ENCODE peak calls at places on chromosomes 5 and 9, in ten cellular contexts. One of them, this sample, is unnamed.

GRCh38 chr5:108432024-108432423 is 50.1 kb upstream of the FBXL17 start:
- DNase-seq in kidney glomerular epithelial cell: no peak
- DNase-seq in GM04504: peak
- DNase-seq in activated T-helper 1 cell treated with anti-CD3 and anti-CD28 coated beads, Interleukin-2, amount 50 U/mL, for 16 hours: no peak
- DNase-seq in A549: no peak
- DNase-seq in brain microvascular endothelial cell: no peak
- DNase-seq in pancreas: no peak
- DNase-seq in NCI-H1092 treated with DMSO at 0.1 percent for 48 hours: no peak
- DNase-seq in spleen: no peak
- DNase-seq in stimulated activated CD4-positive, alpha-beta T cell treated with anti-CD3 and anti-CD28 coated beads, Interleukin-4, amount 100 ng/mL, for 1 hour: no peak
- DNase-seq in this sample: peak

GRCh38 chr5:10797246-10797645 is 36.2 kb upstream of the DAP start:
- DNase-seq in activated T-helper 1 cell treated with anti-CD3 and anti-CD28 coated beads, Interleukin-2, amount 50 U/mL, for 16 hours: no peak
- DNase-seq in spleen: no peak
- DNase-seq in stimulated activated CD4-positive, alpha-beta T cell treated with anti-CD3 and anti-CD28 coated beads, Interleukin-4, amount 100 ng/mL, for 1 hour: no peak
- DNase-seq in NCI-H1092 treated with DMSO at 0.1 percent for 48 hours: no peak
- DNase-seq in A549: no peak
- DNase-seq in pancreas: no peak
- DNase-seq in brain microvascular endothelial cell: no peak
- DNase-seq in kidney glomerular epithelial cell: no peak
- DNase-seq in GM04504: no peak
- DNase-seq in this sample: no peak

GRCh38 chr5:42858031-42858643 is 46.4 kb upstream of the SELENOP start:
- DNase-seq in stimulated activated CD4-positive, alpha-beta T cell treated with anti-CD3 and anti-CD28 coated beads, Interleukin-4, amount 100 ng/mL, for 1 hour: no peak
- DNase-seq in brain microvascular endothelial cell: no peak
- DNase-seq in spleen: no peak
- DNase-seq in GM04504: no peak
- DNase-seq in NCI-H1092 treated with DMSO at 0.1 percent for 48 hours: no peak
- DNase-seq in kidney glomerular epithelial cell: no peak
- DNase-seq in pancreas: no peak
- DNase-seq in A549: no peak
- DNase-seq in activated T-helper 1 cell treated with anti-CD3 and anti-CD28 coated beads, Interleukin-2, amount 50 U/mL, for 16 hours: no peak
- DNase-seq in this sample: no peak

GRCh38 chr5:173984218-173984617 is 4.8 kb upstream of the C5orf47 start:
- DNase-seq in kidney glomerular epithelial cell: peak
- DNase-seq in spleen: no peak
- DNase-seq in stimulated activated CD4-positive, alpha-beta T cell treated with anti-CD3 and anti-CD28 coated beads, Interleukin-4, amount 100 ng/mL, for 1 hour: no peak
- DNase-seq in A549: no peak
- DNase-seq in activated T-helper 1 cell treated with anti-CD3 and anti-CD28 coated beads, Interleukin-2, amount 50 U/mL, for 16 hours: no peak
- DNase-seq in GM04504: no peak
- DNase-seq in brain microvascular endothelial cell: no peak
- DNase-seq in NCI-H1092 treated with DMSO at 0.1 percent for 48 hours: no peak
- DNase-seq in pancreas: no peak
- DNase-seq in this sample: no peak

GRCh38 chr9:90839183-90839582 is 37.6 kb downstream of the SYK start:
- DNase-seq in activated T-helper 1 cell treated with anti-CD3 and anti-CD28 coated beads, Interleukin-2, amount 50 U/mL, for 16 hours: no peak
- DNase-seq in NCI-H1092 treated with DMSO at 0.1 percent for 48 hours: no peak
- DNase-seq in stimulated activated CD4-positive, alpha-beta T cell treated with anti-CD3 and anti-CD28 coated beads, Interleukin-4, amount 100 ng/mL, for 1 hour: no peak
- DNase-seq in A549: no peak
- DNase-seq in GM04504: no peak
- DNase-seq in brain microvascular endothelial cell: no peak
- DNase-seq in spleen: no peak
- DNase-seq in kidney glomerular epithelial cell: no peak
- DNase-seq in pancreas: no peak
- DNase-seq in this sample: no peak

GRCh38 chr5:44847453-44847852 is 38.7 kb downstream of the MRPS30 start:
- DNase-seq in spleen: no peak
- DNase-seq in A549: no peak
- DNase-seq in NCI-H1092 treated with DMSO at 0.1 percent for 48 hours: no peak
- DNase-seq in GM04504: no peak
- DNase-seq in pancreas: no peak
- DNase-seq in stimulated activated CD4-positive, alpha-beta T cell treated with anti-CD3 and anti-CD28 coated beads, Interleukin-4, amount 100 ng/mL, for 1 hour: no peak
- DNase-seq in brain microvascular endothelial cell: no peak
- DNase-seq in activated T-helper 1 cell treated with anti-CD3 and anti-CD28 coated beads, Interleukin-2, amount 50 U/mL, for 16 hours: no peak
- DNase-seq in kidney glomerular epithelial cell: no peak
- DNase-seq in this sample: no peak

GRCh38 chr9:2144619-2145018 is 129.5 kb downstream of the SMARCA2 start:
- DNase-seq in stimulated activated CD4-positive, alpha-beta T cell treated with anti-CD3 and anti-CD28 coated beads, Interleukin-4, amount 100 ng/mL, for 1 hour: no peak
- DNase-seq in spleen: no peak
- DNase-seq in NCI-H1092 treated with DMSO at 0.1 percent for 48 hours: no peak
- DNase-seq in GM04504: no peak
- DNase-seq in pancreas: no peak
- DNase-seq in activated T-helper 1 cell treated with anti-CD3 and anti-CD28 coated beads, Interleukin-2, amount 50 U/mL, for 16 hours: no peak
- DNase-seq in brain microvascular endothelial cell: no peak
- DNase-seq in kidney glomerular epithelial cell: no peak
- DNase-seq in A549: no peak
- DNase-seq in this sample: no peak

GRCh38 chr5:115641948-115642347 is 16.1 kb upstream of the TMED7 start:
- DNase-seq in activated T-helper 1 cell treated with anti-CD3 and anti-CD28 coated beads, Interleukin-2, amount 50 U/mL, for 16 hours: no peak
- DNase-seq in kidney glomerular epithelial cell: no peak
- DNase-seq in pancreas: no peak
- DNase-seq in NCI-H1092 treated with DMSO at 0.1 percent for 48 hours: no peak
- DNase-seq in A549: no peak
- DNase-seq in brain microvascular endothelial cell: peak
- DNase-seq in spleen: no peak
- DNase-seq in GM04504: no peak
- DNase-seq in stimulated activated CD4-positive, alpha-beta T cell treated with anti-CD3 and anti-CD28 coated beads, Interleukin-4, amount 100 ng/mL, for 1 hour: no peak
- DNase-seq in this sample: no peak

GRCh38 chr9:135552021-135552697 is 6.2 kb downstream of the OBP2A start:
- DNase-seq in GM04504: no peak
- DNase-seq in stimulated activated CD4-positive, alpha-beta T cell treated with anti-CD3 and anti-CD28 coated beads, Interleukin-4, amount 100 ng/mL, for 1 hour: no peak
- DNase-seq in NCI-H1092 treated with DMSO at 0.1 percent for 48 hours: no peak
- DNase-seq in brain microvascular endothelial cell: no peak
- DNase-seq in A549: no peak
- DNase-seq in activated T-helper 1 cell treated with anti-CD3 and anti-CD28 coated beads, Interleukin-2, amount 50 U/mL, for 16 hours: no peak
- DNase-seq in pancreas: no peak
- DNase-seq in kidney glomerular epithelial cell: no peak
- DNase-seq in spleen: no peak
- DNase-seq in this sample: no peak

GRCh38 chr9:38437193-38437823 is 13.1 kb upstream of the IGFBPL1 start:
- DNase-seq in kidney glomerular epithelial cell: peak
- DNase-seq in activated T-helper 1 cell treated with anti-CD3 and anti-CD28 coated beads, Interleukin-2, amount 50 U/mL, for 16 hours: no peak
- DNase-seq in GM04504: no peak
- DNase-seq in A549: peak
- DNase-seq in NCI-H1092 treated with DMSO at 0.1 percent for 48 hours: no peak
- DNase-seq in pancreas: peak
- DNase-seq in brain microvascular endothelial cell: peak
- DNase-seq in stimulated activated CD4-positive, alpha-beta T cell treated with anti-CD3 and anti-CD28 coated beads, Interleukin-4, amount 100 ng/mL, for 1 hour: no peak
- DNase-seq in spleen: no peak
- DNase-seq in this sample: peak

GRCh38 chr9:123176230-123176629 is 92.2 kb downstream of the STRBP start:
- DNase-seq in kidney glomerular epithelial cell: no peak
- DNase-seq in spleen: no peak
- DNase-seq in stimulated activated CD4-positive, alpha-beta T cell treated with anti-CD3 and anti-CD28 coated beads, Interleukin-4, amount 100 ng/mL, for 1 hour: no peak
- DNase-seq in pancreas: no peak
- DNase-seq in activated T-helper 1 cell treated with anti-CD3 and anti-CD28 coated beads, Interleukin-2, amount 50 U/mL, for 16 hours: no peak
- DNase-seq in NCI-H1092 treated with DMSO at 0.1 percent for 48 hours: no peak
- DNase-seq in brain microvascular endothelial cell: no peak
- DNase-seq in GM04504: peak
- DNase-seq in A549: no peak
- DNase-seq in this sample: no peak

GRCh38 chr5:141940695-141941271 is 17.1 kb downstream of the DELE1 start:
- DNase-seq in brain microvascular endothelial cell: peak
- DNase-seq in pancreas: no peak
- DNase-seq in activated T-helper 1 cell treated with anti-CD3 and anti-CD28 coated beads, Interleukin-2, amount 50 U/mL, for 16 hours: no peak
- DNase-seq in NCI-H1092 treated with DMSO at 0.1 percent for 48 hours: no peak
- DNase-seq in spleen: no peak
- DNase-seq in GM04504: no peak
- DNase-seq in kidney glomerular epithelial cell: no peak
- DNase-seq in stimulated activated CD4-positive, alpha-beta T cell treated with anti-CD3 and anti-CD28 coated beads, Interleukin-4, amount 100 ng/mL, for 1 hour: no peak
- DNase-seq in A549: peak
- DNase-seq in this sample: peak

GRCh38 chr5:154444559-154445421 is 1.0 kb upstream of the SAP30L start:
- DNase-seq in kidney glomerular epithelial cell: peak
- DNase-seq in NCI-H1092 treated with DMSO at 0.1 percent for 48 hours: peak
- DNase-seq in activated T-helper 1 cell treated with anti-CD3 and anti-CD28 coated beads, Interleukin-2, amount 50 U/mL, for 16 hours: no peak
- DNase-seq in stimulated activated CD4-positive, alpha-beta T cell treated with anti-CD3 and anti-CD28 coated beads, Interleukin-4, amount 100 ng/mL, for 1 hour: peak
- DNase-seq in brain microvascular endothelial cell: no peak
- DNase-seq in GM04504: no peak
- DNase-seq in pancreas: no peak
- DNase-seq in A549: peak
- DNase-seq in spleen: peak
- DNase-seq in this sample: peak

GRCh38 chr5:156526081-156527017 is 199.4 kb downstream of the SGCD start:
- DNase-seq in GM04504: no peak
- DNase-seq in brain microvascular endothelial cell: no peak
- DNase-seq in kidney glomerular epithelial cell: no peak
- DNase-seq in A549: no peak
- DNase-seq in NCI-H1092 treated with DMSO at 0.1 percent for 48 hours: no peak
- DNase-seq in pancreas: no peak
- DNase-seq in stimulated activated CD4-positive, alpha-beta T cell treated with anti-CD3 and anti-CD28 coated beads, Interleukin-4, amount 100 ng/mL, for 1 hour: no peak
- DNase-seq in spleen: no peak
- DNase-seq in activated T-helper 1 cell treated with anti-CD3 and anti-CD28 coated beads, Interleukin-2, amount 50 U/mL, for 16 hours: no peak
- DNase-seq in this sample: no peak

GRCh38 chr9:87280421-87280820 is 217.2 kb upstream of the DAPK1 start:
- DNase-seq in pancreas: no peak
- DNase-seq in GM04504: no peak
- DNase-seq in NCI-H1092 treated with DMSO at 0.1 percent for 48 hours: no peak
- DNase-seq in kidney glomerular epithelial cell: peak
- DNase-seq in spleen: no peak
- DNase-seq in stimulated activated CD4-positive, alpha-beta T cell treated with anti-CD3 and anti-CD28 coated beads, Interleukin-4, amount 100 ng/mL, for 1 hour: no peak
- DNase-seq in activated T-helper 1 cell treated with anti-CD3 and anti-CD28 coated beads, Interleukin-2, amount 50 U/mL, for 16 hours: no peak
- DNase-seq in brain microvascular endothelial cell: peak
- DNase-seq in A549: no peak
- DNase-seq in this sample: no peak

GRCh38 chr9:89445135-89445797 is 52.6 kb downstream of the SEMA4D start:
- DNase-seq in pancreas: no peak
- DNase-seq in kidney glomerular epithelial cell: no peak
- DNase-seq in GM04504: no peak
- DNase-seq in spleen: peak
- DNase-seq in activated T-helper 1 cell treated with anti-CD3 and anti-CD28 coated beads, Interleukin-2, amount 50 U/mL, for 16 hours: no peak
- DNase-seq in A549: no peak
- DNase-seq in stimulated activated CD4-positive, alpha-beta T cell treated with anti-CD3 and anti-CD28 coated beads, Interleukin-4, amount 100 ng/mL, for 1 hour: no peak
- DNase-seq in brain microvascular endothelial cell: no peak
- DNase-seq in NCI-H1092 treated with DMSO at 0.1 percent for 48 hours: no peak
- DNase-seq in this sample: no peak

GRCh38 chr5:10539685-10539998 is 24.2 kb upstream of the ANKRD33B start:
- DNase-seq in brain microvascular endothelial cell: no peak
- DNase-seq in GM04504: no peak
- DNase-seq in spleen: no peak
- DNase-seq in NCI-H1092 treated with DMSO at 0.1 percent for 48 hours: no peak
- DNase-seq in A549: no peak
- DNase-seq in pancreas: no peak
- DNase-seq in stimulated activated CD4-positive, alpha-beta T cell treated with anti-CD3 and anti-CD28 coated beads, Interleukin-4, amount 100 ng/mL, for 1 hour: no peak
- DNase-seq in kidney glomerular epithelial cell: no peak
- DNase-seq in activated T-helper 1 cell treated with anti-CD3 and anti-CD28 coated beads, Interleukin-2, amount 50 U/mL, for 16 hours: no peak
- DNase-seq in this sample: no peak

GRCh38 chr9:135468866-135469521 is 10.6 kb upstream of the PPP1R26 start:
- DNase-seq in GM04504: no peak
- DNase-seq in NCI-H1092 treated with DMSO at 0.1 percent for 48 hours: no peak
- DNase-seq in spleen: no peak
- DNase-seq in brain microvascular endothelial cell: peak
- DNase-seq in activated T-helper 1 cell treated with anti-CD3 and anti-CD28 coated beads, Interleukin-2, amount 50 U/mL, for 16 hours: no peak
- DNase-seq in A549: no peak
- DNase-seq in stimulated activated CD4-positive, alpha-beta T cell treated with anti-CD3 and anti-CD28 coated beads, Interleukin-4, amount 100 ng/mL, for 1 hour: peak
- DNase-seq in pancreas: no peak
- DNase-seq in kidney glomerular epithelial cell: no peak
- DNase-seq in this sample: no peak

GRCh38 chr9:32350682-32351081 is 33.8 kb upstream of the ACO1 start:
- DNase-seq in brain microvascular endothelial cell: no peak
- DNase-seq in stimulated activated CD4-positive, alpha-beta T cell treated with anti-CD3 and anti-CD28 coated beads, Interleukin-4, amount 100 ng/mL, for 1 hour: no peak
- DNase-seq in pancreas: no peak
- DNase-seq in A549: peak
- DNase-seq in activated T-helper 1 cell treated with anti-CD3 and anti-CD28 coated beads, Interleukin-2, amount 50 U/mL, for 16 hours: no peak
- DNase-seq in NCI-H1092 treated with DMSO at 0.1 percent for 48 hours: peak
- DNase-seq in spleen: no peak
- DNase-seq in GM04504: no peak
- DNase-seq in kidney glomerular epithelial cell: peak
- DNase-seq in this sample: no peak

GRCh38 chr9:120919639-120920494 is 6.7 kb downstream of the TRAF1 start:
- DNase-seq in A549: no peak
- DNase-seq in brain microvascular endothelial cell: no peak
- DNase-seq in activated T-helper 1 cell treated with anti-CD3 and anti-CD28 coated beads, Interleukin-2, amount 50 U/mL, for 16 hours: no peak
- DNase-seq in stimulated activated CD4-positive, alpha-beta T cell treated with anti-CD3 and anti-CD28 coated beads, Interleukin-4, amount 100 ng/mL, for 1 hour: no peak
- DNase-seq in kidney glomerular epithelial cell: no peak
- DNase-seq in spleen: no peak
- DNase-seq in GM04504: no peak
- DNase-seq in pancreas: no peak
- DNase-seq in NCI-H1092 treated with DMSO at 0.1 percent for 48 hours: no peak
- DNase-seq in this sample: no peak

GRCh38 chr5:31680528-31680927 is 41.6 kb downstream of the PDZD2 start:
- DNase-seq in brain microvascular endothelial cell: no peak
- DNase-seq in activated T-helper 1 cell treated with anti-CD3 and anti-CD28 coated beads, Interleukin-2, amount 50 U/mL, for 16 hours: no peak
- DNase-seq in kidney glomerular epithelial cell: no peak
- DNase-seq in NCI-H1092 treated with DMSO at 0.1 percent for 48 hours: no peak
- DNase-seq in stimulated activated CD4-positive, alpha-beta T cell treated with anti-CD3 and anti-CD28 coated beads, Interleukin-4, amount 100 ng/mL, for 1 hour: no peak
- DNase-seq in spleen: no peak
- DNase-seq in GM04504: no peak
- DNase-seq in A549: no peak
- DNase-seq in pancreas: peak
- DNase-seq in this sample: no peak

GRCh38 chr9:124187311-124187710 is 70.4 kb upstream of the NEK6 start:
- DNase-seq in NCI-H1092 treated with DMSO at 0.1 percent for 48 hours: no peak
- DNase-seq in spleen: no peak
- DNase-seq in stimulated activated CD4-positive, alpha-beta T cell treated with anti-CD3 and anti-CD28 coated beads, Interleukin-4, amount 100 ng/mL, for 1 hour: no peak
- DNase-seq in GM04504: no peak
- DNase-seq in kidney glomerular epithelial cell: no peak
- DNase-seq in activated T-helper 1 cell treated with anti-CD3 and anti-CD28 coated beads, Interleukin-2, amount 50 U/mL, for 16 hours: no peak
- DNase-seq in A549: no peak
- DNase-seq in pancreas: no peak
- DNase-seq in brain microvascular endothelial cell: no peak
- DNase-seq in this sample: no peak

GRCh38 chr9:114988962-114989599 is 58.7 kb upstream of the TNFSF8 start:
- DNase-seq in activated T-helper 1 cell treated with anti-CD3 and anti-CD28 coated beads, Interleukin-2, amount 50 U/mL, for 16 hours: no peak
- DNase-seq in GM04504: no peak
- DNase-seq in A549: no peak
- DNase-seq in pancreas: no peak
- DNase-seq in brain microvascular endothelial cell: no peak
- DNase-seq in stimulated activated CD4-positive, alpha-beta T cell treated with anti-CD3 and anti-CD28 coated beads, Interleukin-4, amount 100 ng/mL, for 1 hour: peak
- DNase-seq in kidney glomerular epithelial cell: no peak
- DNase-seq in spleen: no peak
- DNase-seq in NCI-H1092 treated with DMSO at 0.1 percent for 48 hours: no peak
- DNase-seq in this sample: no peak

GRCh38 chr9:136942881-136943230 is 1.7 kb downstream of the FBXW5 start:
- DNase-seq in NCI-H1092 treated with DMSO at 0.1 percent for 48 hours: no peak
- DNase-seq in GM04504: no peak
- DNase-seq in kidney glomerular epithelial cell: no peak
- DNase-seq in stimulated activated CD4-positive, alpha-beta T cell treated with anti-CD3 and anti-CD28 coated beads, Interleukin-4, amount 100 ng/mL, for 1 hour: no peak
- DNase-seq in spleen: no peak
- DNase-seq in pancreas: no peak
- DNase-seq in A549: no peak
- DNase-seq in activated T-helper 1 cell treated with anti-CD3 and anti-CD28 coated beads, Interleukin-2, amount 50 U/mL, for 16 hours: no peak
- DNase-seq in brain microvascular endothelial cell: no peak
- DNase-seq in this sample: no peak

GRCh38 chr5:154608531-154609011 is 130.5 kb upstream of the HAND1 start:
- DNase-seq in A549: no peak
- DNase-seq in activated T-helper 1 cell treated with anti-CD3 and anti-CD28 coated beads, Interleukin-2, amount 50 U/mL, for 16 hours: no peak
- DNase-seq in kidney glomerular epithelial cell: no peak
- DNase-seq in NCI-H1092 treated with DMSO at 0.1 percent for 48 hours: no peak
- DNase-seq in GM04504: no peak
- DNase-seq in spleen: no peak
- DNase-seq in pancreas: no peak
- DNase-seq in stimulated activated CD4-positive, alpha-beta T cell treated with anti-CD3 and anti-CD28 coated beads, Interleukin-4, amount 100 ng/mL, for 1 hour: no peak
- DNase-seq in brain microvascular endothelial cell: no peak
- DNase-seq in this sample: no peak

GRCh38 chr9:121048175-121048574 is 1.9 kb downstream of the C5 start:
- DNase-seq in spleen: no peak
- DNase-seq in A549: no peak
- DNase-seq in stimulated activated CD4-positive, alpha-beta T cell treated with anti-CD3 and anti-CD28 coated beads, Interleukin-4, amount 100 ng/mL, for 1 hour: no peak
- DNase-seq in kidney glomerular epithelial cell: no peak
- DNase-seq in GM04504: no peak
- DNase-seq in pancreas: no peak
- DNase-seq in NCI-H1092 treated with DMSO at 0.1 percent for 48 hours: no peak
- DNase-seq in activated T-helper 1 cell treated with anti-CD3 and anti-CD28 coated beads, Interleukin-2, amount 50 U/mL, for 16 hours: no peak
- DNase-seq in brain microvascular endothelial cell: no peak
- DNase-seq in this sample: no peak

GRCh38 chr5:96431376-96432244 is 1.4 kb downstream of the PCSK1 start:
- DNase-seq in brain microvascular endothelial cell: peak
- DNase-seq in stimulated activated CD4-positive, alpha-beta T cell treated with anti-CD3 and anti-CD28 coated beads, Interleukin-4, amount 100 ng/mL, for 1 hour: no peak
- DNase-seq in pancreas: peak
- DNase-seq in A549: no peak
- DNase-seq in activated T-helper 1 cell treated with anti-CD3 and anti-CD28 coated beads, Interleukin-2, amount 50 U/mL, for 16 hours: no peak
- DNase-seq in NCI-H1092 treated with DMSO at 0.1 percent for 48 hours: peak
- DNase-seq in kidney glomerular epithelial cell: no peak
- DNase-seq in GM04504: no peak
- DNase-seq in spleen: no peak
- DNase-seq in this sample: no peak

GRCh38 chr9:128633057-128633456 is 23.6 kb downstream of the DYNC2I2 start:
- DNase-seq in A549: no peak
- DNase-seq in pancreas: no peak
- DNase-seq in spleen: peak
- DNase-seq in NCI-H1092 treated with DMSO at 0.1 percent for 48 hours: no peak
- DNase-seq in kidney glomerular epithelial cell: no peak
- DNase-seq in stimulated activated CD4-positive, alpha-beta T cell treated with anti-CD3 and anti-CD28 coated beads, Interleukin-4, amount 100 ng/mL, for 1 hour: no peak
- DNase-seq in activated T-helper 1 cell treated with anti-CD3 and anti-CD28 coated beads, Interleukin-2, amount 50 U/mL, for 16 hours: no peak
- DNase-seq in brain microvascular endothelial cell: no peak
- DNase-seq in GM04504: no peak
- DNase-seq in this sample: no peak

This sample was measured in AG08396.